ENCODE peak calls at places on chromosomes 6 and 20, in seven cellular contexts. H, V, J, T, M, N and A are unnamed samples.
A peak's percentile ranks its signal among the peaks of the same experiment; 100 is the strongest.

GRCh38 chr6:140445474-140446004 is 1071.1 kb upstream of the CITED2 start:
- DNase-seq in V (no peak), N (peak; percentile 74), J (no peak), M (no peak), T (no peak), H (no peak), A (no peak)

GRCh38 chr6:35258858-35259193 is 709 bp upstream of the ZNF76 start:
- DNase-seq in M (no peak), V (no peak), N (peak; percentile 58), H (no peak), J (no peak), T (no peak), A (no peak)

GRCh38 chr6:3281669-3282460 is 23.1 kb downstream of the PSMG4 start:
- DNase-seq in V (peak; percentile 19), N (peak; percentile 92), T (no peak), J (no peak), M (no peak), H (peak; percentile 68), A (no peak)

GRCh38 chr20:46572181-46572580 is 21.7 kb upstream of the OCSTAMP start:
- DNase-seq in N (no peak), J (no peak), H (no peak), T (no peak), M (no peak), V (no peak), A (no peak)

GRCh38 chr20:44187054-44187762 is at the start of gene JPH2:
- DNase-seq in J (no peak), V (no peak), H (no peak), N (peak; percentile 62), T (no peak), M (no peak), A (no peak)

GRCh38 chr6:79947191-79948173 is at the start of gene ELOVL4:
- DNase-seq in N (peak; percentile 78), V (no peak), M (peak; percentile 32), J (peak; percentile 74), H (peak; percentile 82), T (peak; percentile 23), A (no peak)

GRCh38 chr6:133190912-133191311 is 50.2 kb upstream of the EYA4 start:
- DNase-seq in M (no peak), T (no peak), J (no peak), V (no peak), H (no peak), N (no peak), A (no peak)

GRCh38 chr20:45969712-45970634 is 2.0 kb downstream of the ZNF335 start:
- DNase-seq in N (peak; percentile 77), H (peak; percentile 30), T (peak; percentile 85), J (no peak), V (peak; percentile 59), M (peak; percentile 49), A (peak; percentile 18)

GRCh38 chr6:112033824-112034223 is 20.1 kb upstream of the CCN6 start:
- DNase-seq in J (no peak), T (no peak), N (no peak), M (no peak), H (no peak), V (no peak), A (no peak)

GRCh38 chr6:12174878-12175277 is 115.3 kb upstream of the EDN1 start:
- DNase-seq in T (no peak), V (no peak), H (no peak), N (peak; percentile 26), M (no peak), J (no peak), A (no peak)

GRCh38 chr20:32252189-32252588 is 25.3 kb upstream of the KIF3B start:
- DNase-seq in J (no peak), N (no peak), M (no peak), V (no peak), H (peak; percentile 21), T (no peak), A (no peak)

GRCh38 chr6:156658186-156658585 is 119.0 kb upstream of the ARID1B start:
- DNase-seq in M (no peak), N (peak; percentile 95), T (no peak), J (no peak), V (peak; percentile 11), H (no peak), A (no peak)

GRCh38 chr6:5851261-5851757 is 155.4 kb downstream of the NRN1 start:
- DNase-seq in N (peak; percentile 26), J (peak; percentile 78), M (no peak), H (peak; percentile 80), V (no peak), T (no peak), A (no peak)

GRCh38 chr20:45578151-45578660 is 878 bp downstream of the WFDC8 start:
- DNase-seq in H (no peak), N (no peak), V (no peak), J (no peak), M (no peak), T (no peak), A (no peak)

GRCh38 chr6:134447423-134447822 is 129.5 kb upstream of the SGK1 start:
- DNase-seq in T (no peak), V (no peak), H (no peak), M (no peak), J (no peak), N (peak; percentile 81), A (no peak)

GRCh38 chr6:73657201-73657600 is 3.4 kb upstream of the SLC17A5 start:
- DNase-seq in J (no peak), V (no peak), M (no peak), N (no peak), H (no peak), T (no peak), A (no peak)

GRCh38 chr6:43628392-43629103 is 516 bp downstream of the GTPBP2 start:
- DNase-seq in H (peak; percentile 85), T (peak; percentile 70), J (peak; percentile 58), M (peak; percentile 56), V (no peak), N (peak; percentile 46), A (no peak)

GRCh38 chr6:16316741-16317251 is 78.4 kb downstream of the GMPR start:
- DNase-seq in M (no peak), V (no peak), H (no peak), J (no peak), N (peak; percentile 48), T (peak; percentile 63), A (no peak)

GRCh38 chr6:5030596-5031136 is 26.8 kb upstream of the RPP40 start:
- DNase-seq in T (peak; percentile 95), V (peak; percentile 86), J (peak; percentile 78), M (peak; percentile 46), H (peak; percentile 90), N (peak; percentile 90), A (peak; percentile 77)

GRCh38 chr6:108897371-108897770 is 49.1 kb downstream of the ARMC2 start:
- DNase-seq in N (peak; percentile 62), H (no peak), M (no peak), V (peak; percentile 48), T (no peak), J (no peak), A (no peak)

GRCh38 chr6:113147544-113147943 is 709.6 kb upstream of the MARCKS start:
- DNase-seq in H (no peak), V (peak; percentile 56), M (no peak), J (no peak), N (no peak), T (no peak), A (no peak)

GRCh38 chr6:3609388-3609787 is 142.1 kb downstream of the PXDC1 start:
- DNase-seq in H (no peak), V (no peak), J (peak; percentile 29), T (no peak), N (no peak), M (no peak), A (no peak)

GRCh38 chr6:151493495-151494234 is at the start of gene CCDC170:
- DNase-seq in H (peak; percentile 80), V (no peak), T (peak; percentile 69), N (no peak), M (peak; percentile 35), J (peak; percentile 62), A (no peak)

GRCh38 chr6:11198663-11199603 is 33.5 kb downstream of the NEDD9 start:
- DNase-seq in M (no peak), N (no peak), V (no peak), J (no peak), T (peak; percentile 31), H (no peak), A (no peak)

GRCh38 chr20:5290596-5290995 is 26.2 kb downstream of the PROKR2 start:
- DNase-seq in N (no peak), M (no peak), T (no peak), J (no peak), H (no peak), V (no peak), A (no peak)

GRCh38 chr6:27871919-27872633 is 40.1 kb downstream of the OR2B2 start:
- DNase-seq in V (peak; percentile 99), N (peak; percentile 99), J (peak; percentile 84), T (peak; percentile 99), H (peak; percentile 80), M (no peak), A (no peak)
- TF ChIP-seq CTCF in V (no peak), N (peak; percentile 20), J (no peak), T (no peak), H (no peak), M (no peak), A (no peak)

GRCh38 chr6:85556992-85557668 is 36.5 kb downstream of the SNX14 start:
- DNase-seq in J (no peak), V (no peak), M (no peak), T (no peak), N (no peak), H (no peak), A (no peak)

GRCh38 chr6:85561750-85562357 is 31.8 kb downstream of the SNX14 start:
- DNase-seq in J (no peak), T (peak; percentile 58), N (peak; percentile 50), M (no peak), H (no peak), V (no peak), A (no peak)
- TF ChIP-seq CTCF in J (no peak), T (no peak), N (no peak), M (no peak), H (no peak), V (no peak), A (no peak)

GRCh38 chr6:152701081-152701862 is 3.6 kb downstream of the MYCT1 start:
- DNase-seq in H (no peak), N (peak; percentile 58), V (no peak), M (no peak), J (no peak), T (no peak), A (no peak)
- TF ChIP-seq CTCF in H (no peak), N (no peak), V (no peak), M (peak; percentile 45), J (no peak), T (no peak), A (no peak)

DNA sequence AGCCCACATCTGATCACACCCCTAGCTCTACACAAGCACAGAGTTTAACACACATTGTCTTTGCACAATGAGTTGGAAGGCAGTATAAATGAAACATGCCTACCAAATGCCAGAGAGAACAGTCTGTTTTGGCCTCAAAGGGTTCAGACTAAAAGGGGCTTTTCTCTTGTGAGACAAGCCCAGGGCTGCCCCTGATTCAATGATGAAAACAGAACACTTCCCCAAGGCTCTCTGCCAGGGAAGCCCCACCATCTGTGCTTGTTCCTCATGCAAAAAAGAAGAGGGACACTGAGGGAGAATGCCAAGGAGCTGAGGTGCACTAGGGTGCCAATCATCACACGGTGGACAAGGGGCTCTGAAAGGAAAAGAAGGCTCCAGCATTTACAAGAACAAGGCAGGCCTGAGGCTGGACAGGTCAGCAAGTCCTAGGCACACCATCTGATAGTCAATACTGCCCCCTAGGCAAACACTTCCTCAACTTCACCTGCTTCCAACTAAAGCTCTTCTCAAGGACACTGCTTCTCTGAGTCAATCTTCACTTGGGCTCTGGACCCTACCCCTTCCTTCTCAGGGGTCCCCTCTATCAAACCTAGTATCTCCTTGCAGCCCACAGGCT is 37.5 kb upstream of the SLC4A11 start:
- DNase-seq in J (no peak), T (peak; percentile 60), V (peak; percentile 9), H (no peak), N (peak; percentile 54), M (no peak), A (no peak)
- TF ChIP-seq CTCF in J (no peak), T (peak; percentile 47), V (peak; percentile 35), H (no peak), N (peak; percentile 40), M (no peak), A (no peak)